ENCODE peak calls at places on chromosome 4, in five cellular contexts. S is AG09319; J is non-pigmented ciliary epithelial cell; T is CD4-positive, alpha-beta T cell; M is cerebellar nuclear complex. P is an unnamed sample.

GRCh38 chr4:141636771-141637460 is 533 bp downstream of the IL15 start:
- DNase-seq in S (no peak), J (no peak), T (peak; percentile 3), M (no peak), P (no peak)

GRCh38 chr4:108168672-108169562 is at the start of gene LEF1:
- DNase-seq in S (no peak), J (no peak), T (peak; percentile 59), M (no peak), P (no peak)

GRCh38 chr4:111650553-111651183 is 494.6 kb upstream of the FAM241A start:
- DNase-seq in S (no peak), J (no peak), T (no peak), M (no peak), P (no peak)

GRCh38 chr4:183504930-183505555 is at the start of gene ING2:
- DNase-seq in S (peak; percentile 29), J (no peak), T (no peak), M (peak; percentile 65), P (peak; percentile 84)

GRCh38 chr4:108834787-108835384 is 72.0 kb upstream of the ETNPPL start:
- DNase-seq in S (no peak), J (no peak), T (no peak), M (no peak), P (no peak)

GRCh38 chr4:878796-879729 is 53.1 kb downstream of the GAK start:
- DNase-seq in S (no peak), J (no peak), T (peak; percentile 16), M (peak; percentile 13), P (no peak)

GRCh38 chr4:83348074-83348473 is 13.4 kb upstream of the HPSE start:
- DNase-seq in S (no peak), J (no peak), T (no peak), M (no peak), P (no peak)

GRCh38 chr4:139509727-139510410 is 46.1 kb downstream of the SETD7 start:
- DNase-seq in S (no peak), J (no peak), T (no peak), M (no peak), P (no peak)

GRCh38 chr4:171948038-171948437 is 134.8 kb downstream of the GALNTL6 start:
- DNase-seq in S (no peak), J (no peak), T (no peak), M (no peak), P (no peak)

GRCh38 chr4:77927991-77928925 is 65.6 kb downstream of the MRPL1 start:
- DNase-seq in S (no peak), J (no peak), T (no peak), M (no peak), P (no peak)

GRCh38 chr4:88812976-88813375 is 115.3 kb upstream of the NAP1L5 start:
- DNase-seq in S (no peak), J (no peak), T (no peak), M (no peak), P (no peak)

P was measured in NK-92 treated with Interleukin-12 subunit alpha and Interleukin-12 subunit beta, amount 100 ng/mL, for 24 hours.